ENCODE peak calls at places on chromosomes 16 and 17, in seven cellular contexts. L, Q, F, Y, H, E and R are unnamed samples.

GRCh38 chr17:57823469-57824401 is 26.1 kb downstream of the MRPS23 start:
- DNase-seq in L (no peak), Q (no peak), F (no peak), Y (no peak), H (no peak), E (no peak), R (no peak)

GRCh38 chr16:73066321-73066926 is 18.5 kb upstream of the ZFHX3 start:
- DNase-seq in L (no peak), Q (no peak), F (peak), Y (no peak), H (no peak), E (no peak), R (no peak)

GRCh38 chr16:84484579-84485254 is 19.7 kb downstream of the MEAK7 start:
- DNase-seq in L (peak), Q (no peak), F (peak), Y (no peak), H (peak), E (no peak), R (peak)

GRCh38 chr17:19415806-19416775 is 5.1 kb downstream of the RNF112 start:
- DNase-seq in L (no peak), Q (no peak), F (no peak), Y (no peak), H (no peak), E (no peak), R (no peak)

GRCh38 chr17:56290486-56291118 is 137.3 kb downstream of the ANKFN1 start:
- DNase-seq in L (no peak), Q (no peak), F (no peak), Y (no peak), H (peak), E (no peak), R (no peak)

GRCh38 chr17:63317166-63317845 is 128.8 kb downstream of the CYB561 start:
- DNase-seq in L (no peak), Q (no peak), F (no peak), Y (no peak), H (no peak), E (no peak), R (no peak)

GRCh38 chr16:53212899-53213235 is 158.1 kb downstream of the CHD9 start:
- DNase-seq in L (no peak), Q (no peak), F (no peak), Y (no peak), H (peak), E (no peak), R (peak)

GRCh38 chr17:81510798-81511549 is 1.6 kb downstream of the ACTG1 start:
- DNase-seq in L (no peak), Q (peak), F (no peak), Y (peak), H (peak), E (no peak), R (peak)

GRCh38 chr17:7844292-7845154 is 10.3 kb upstream of the TMEM88 start:
- DNase-seq in L (peak), Q (peak), F (peak), Y (peak), H (peak), E (peak), R (peak)

GRCh38 chr17:37541880-37542675 is 52.4 kb downstream of the DUSP14 start:
- DNase-seq in L (no peak), Q (no peak), F (no peak), Y (no peak), H (no peak), E (no peak), R (no peak)

GRCh38 chr16:57944961-57945739 is 25.8 kb downstream of the CNGB1 start:
- DNase-seq in L (no peak), Q (no peak), F (no peak), Y (no peak), H (no peak), E (no peak), R (no peak)

GRCh38 chr17:49996495-49997255 is 1.7 kb upstream of the DLX3 start:
- DNase-seq in L (peak), Q (peak), F (peak), Y (peak), H (peak), E (peak), R (peak)

GRCh38 chr17:29242051-29242450 is 4.6 kb upstream of the CRYBA1 start:
- DNase-seq in L (no peak), Q (no peak), F (no peak), Y (no peak), H (no peak), E (no peak), R (no peak)

GRCh38 chr16:55955845-55956244 is 80.7 kb upstream of the CES5A start:
- DNase-seq in L (no peak), Q (no peak), F (no peak), Y (no peak), H (no peak), E (no peak), R (no peak)

GRCh38 chr17:44575408-44575807 is 18.1 kb downstream of the FZD2 start:
- DNase-seq in L (no peak), Q (no peak), F (no peak), Y (no peak), H (no peak), E (no peak), R (no peak)

GRCh38 chr16:10941127-10941933 is 938 bp downstream of the DEXI start:
- DNase-seq in L (no peak), Q (no peak), F (no peak), Y (no peak), H (no peak), E (no peak), R (no peak)

GRCh38 chr17:83075270-83075880 is 4.0 kb upstream of the METRNL start:
- DNase-seq in L (no peak), Q (no peak), F (no peak), Y (no peak), H (no peak), E (no peak), R (no peak)

GRCh38 chr16:67104061-67104460 is 5.7 kb upstream of the PHAF1 start:
- DNase-seq in L (no peak), Q (no peak), F (peak), Y (no peak), H (peak), E (no peak), R (peak)

GRCh38 chr17:17528101-17528500 is 31.9 kb upstream of the RASD1 start:
- DNase-seq in L (no peak), Q (no peak), F (no peak), Y (no peak), H (no peak), E (no peak), R (no peak)